ENCODE peak calls at places on chromosomes 7 and 10, in nine cellular contexts. K is astrocyte; F is kidney tubule cell; P is Caki2; E is A172; L is GM12865; G is LoVo; M is stimulated activated naive CD8-positive, alpha-beta T cell treated with anti-CD3 and anti-CD28 coated beads, Interleukin-15, Interleukin-2, amounts not matched to agents 100 U/mL and 50 U/mL, for 24 hours; A is M059J. W is an unnamed sample.

GRCh38 chr10:94623572-94623971 is 60.0 kb upstream of the CYP2C18 start:
- DNase-seq in M (no peak), E (no peak), A (no peak), L (no peak), K (peak; percentile 22), G (no peak), F (peak; percentile 53), P (no peak), W (no peak)

GRCh38 chr10:94991243-94991888 is 52.9 kb downstream of the CYP2C9 start:
- DNase-seq in M (no peak), G (peak; percentile 46), L (no peak), A (peak; percentile 60), E (peak; percentile 60), P (peak; percentile 68), K (no peak), F (peak; percentile 73), W (no peak)

GRCh38 chr7:144069511-144069910 is at the start of gene OR2A25:
- DNase-seq in G (no peak), M (no peak), A (no peak), P (no peak), K (no peak), E (no peak), L (no peak), F (no peak), W (no peak)

GRCh38 chr7:30930621-30931020 is 19.0 kb downstream of the AQP1 start:
- DNase-seq in E (no peak), L (no peak), P (no peak), K (no peak), F (no peak), A (no peak), M (no peak), G (no peak), W (no peak)

GRCh38 chr7:15885678-15886077 is 199.2 kb upstream of the MEOX2 start:
- DNase-seq in P (no peak), M (no peak), K (no peak), G (no peak), L (no peak), A (no peak), E (no peak), F (no peak), W (no peak)

GRCh38 chr10:103533827-103534226 is 40.3 kb downstream of the NEURL1 start:
- DNase-seq in A (no peak), P (no peak), G (no peak), F (no peak), K (no peak), E (no peak), M (no peak), L (no peak), W (no peak)

GRCh38 chr7:137254766-137255165 is 88.8 kb downstream of the PTN start:
- DNase-seq in K (no peak), A (no peak), F (no peak), L (no peak), E (no peak), P (no peak), M (no peak), G (no peak), W (no peak)

GRCh38 chr10:131653140-131653539 is 247.7 kb upstream of the PPP2R2D start:
- DNase-seq in G (no peak), K (no peak), M (no peak), A (no peak), L (no peak), P (no peak), E (no peak), F (no peak), W (no peak)

GRCh38 chr7:129213828-129214227 is 11.0 kb upstream of the AHCYL2 start:
- DNase-seq in L (peak; percentile 71), M (no peak), E (no peak), A (peak; percentile 51), G (no peak), K (no peak), F (peak; percentile 49), P (peak; percentile 37), W (peak; percentile 42)

GRCh38 chr10:101014230-101014884 is 14.7 kb downstream of the LZTS2 start:
- DNase-seq in G (peak; percentile 57), K (no peak), M (peak; percentile 89), P (peak; percentile 66), L (peak; percentile 65), E (peak; percentile 68), F (peak; percentile 71), A (peak; percentile 63), W (peak; percentile 91)

W was measured in HT-29.